ENCODE peak calls at places on chromosomes 12 and 14, in ten cellular contexts. E is A549; Y is CD8-positive, alpha-beta T cell; I is Calu3; U is mesothelial cell of epicardium; P is NB4; S is progenitor cell of endocrine pancreas; L is stomach; N is breast epithelium; Q is mucosa of descending colon. V is an unnamed sample.

GRCh38 chr14:21070610-21071224 is 613 bp downstream of the ARHGEF40 start:
- DNase-seq in E (peak; percentile 40), Y (no peak), I (peak; percentile 37), U (peak; percentile 49), P (peak; percentile 90), S (peak; percentile 56), L (no peak), N (peak; percentile 48), Q (peak; percentile 79), V (no peak)

GRCh38 chr14:74239848-74240793 is 872 bp downstream of the VSX2 start:
- DNase-seq in E (no peak), Y (no peak), I (no peak), U (no peak), P (no peak), S (no peak), L (no peak), N (no peak), Q (no peak), V (no peak)

GRCh38 chr12:6841139-6841515 is 402 bp downstream of the GNB3 start:
- DNase-seq in E (no peak), Y (no peak), I (no peak), U (no peak), P (no peak), S (no peak), L (no peak), N (no peak), Q (no peak), V (no peak)

GRCh38 chr12:93387780-93388179 is 10.1 kb downstream of the NUDT4 start:
- DNase-seq in E (no peak), Y (no peak), I (no peak), U (no peak), P (no peak), S (no peak), L (no peak), N (no peak), Q (no peak), V (no peak)

GRCh38 chr14:104226421-104227385 is 88.3 kb downstream of the KIF26A start:
- DNase-seq in E (no peak), Y (no peak), I (no peak), U (no peak), P (peak; percentile 37), S (no peak), L (no peak), N (no peak), Q (peak; percentile 45), V (no peak)

GRCh38 chr14:81837304-81837703 is 303.7 kb upstream of the SEL1L start:
- DNase-seq in E (no peak), Y (no peak), I (no peak), U (no peak), P (peak; percentile 3), S (no peak), L (no peak), N (no peak), Q (no peak), V (no peak)

GRCh38 chr14:31619440-31619839 is 58.2 kb downstream of the NUBPL start:
- DNase-seq in E (no peak), Y (no peak), I (no peak), U (no peak), P (no peak), S (no peak), L (no peak), N (no peak), Q (no peak), V (no peak)

GRCh38 chr12:103102225-103102744 is 144.8 kb downstream of the ASCL1 start:
- DNase-seq in E (no peak), Y (no peak), I (no peak), U (no peak), P (no peak), S (no peak), L (no peak), N (no peak), Q (no peak), V (no peak)

GRCh38 chr12:93526786-93527428 is 45.6 kb upstream of the SOCS2 start:
- DNase-seq in E (peak; percentile 28), Y (no peak), I (peak; percentile 76), U (no peak), P (no peak), S (no peak), L (no peak), N (no peak), Q (no peak), V (no peak)

GRCh38 chr12:24595652-24596235 is 353.2 kb downstream of the BCAT1 start:
- DNase-seq in E (no peak), Y (no peak), I (peak; percentile 7), U (no peak), P (peak; percentile 21), S (no peak), L (no peak), N (no peak), Q (no peak), V (no peak)
- TF ChIP-seq CTCF in E (no peak), Y (no peak), I (no peak), U (peak; percentile 82), P (peak; percentile 46), S (peak; percentile 71), L (peak; percentile 12), N (peak; percentile 16), Q (no peak), V (no peak)

GRCh38 chr14:67137744-67138371 is 51.4 kb upstream of the GARIN2 start:
- DNase-seq in E (peak; percentile 11), Y (no peak), I (no peak), U (no peak), P (peak; percentile 28), S (no peak), L (no peak), N (no peak), Q (no peak), V (no peak)
- TF ChIP-seq CTCF in E (peak; percentile 37), Y (no peak), I (peak; percentile 51), U (peak; percentile 46), P (no peak), S (peak; percentile 53), L (peak; percentile 23), N (no peak), Q (no peak), V (peak; percentile 20)

GRCh38 chr14:94062344-94062904 is 18.6 kb downstream of the DDX24 start:
- DNase-seq in E (no peak), Y (no peak), I (no peak), U (no peak), P (no peak), S (no peak), L (no peak), N (no peak), Q (no peak), V (no peak)

DNA sequence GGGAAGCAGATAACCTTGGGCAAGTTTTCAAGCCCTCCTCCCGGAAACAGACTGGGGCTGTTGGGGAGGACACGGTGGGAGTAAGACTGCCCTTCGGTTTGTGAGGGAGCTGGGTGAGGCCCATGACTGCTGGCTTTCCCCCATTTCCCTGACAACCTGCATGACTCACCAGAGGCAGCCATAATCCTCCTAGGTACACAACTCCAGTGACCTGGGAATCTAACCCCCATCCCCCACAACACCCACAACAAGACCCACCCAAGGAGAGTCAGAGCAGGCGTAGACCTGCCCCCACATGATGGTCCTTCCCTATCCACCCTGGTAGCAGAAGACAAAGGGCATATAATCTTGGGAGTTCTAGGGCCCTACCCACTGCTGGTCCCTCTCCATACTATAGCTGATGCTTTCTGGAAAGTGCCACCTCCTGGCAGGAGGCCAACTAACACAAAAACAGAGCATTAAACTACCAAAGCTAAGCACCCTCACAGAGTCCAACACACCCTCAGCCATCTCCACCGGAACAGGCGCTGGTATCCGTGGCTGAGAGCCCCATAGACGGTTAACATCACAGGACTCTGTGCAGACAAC is 14.8 kb downstream of the DDX24 start:
- DNase-seq in E (no peak), Y (no peak), I (peak; percentile 59), U (no peak), P (no peak), S (no peak), L (no peak), N (no peak), Q (peak; percentile 69), V (no peak)
- TF ChIP-seq CTCF in E (no peak), Y (no peak), I (no peak), U (no peak), P (no peak), S (no peak), L (no peak), N (no peak), Q (no peak), V (no peak)

GRCh38 chr12:8702159-8702558 is 4.4 kb downstream of the RIMKLB start:
- DNase-seq in E (no peak), Y (no peak), I (no peak), U (no peak), P (no peak), S (no peak), L (no peak), N (no peak), Q (no peak), V (no peak)
- TF ChIP-seq CTCF in E (no peak), Y (no peak), I (no peak), U (no peak), P (no peak), S (no peak), L (no peak), N (no peak), Q (no peak), V (no peak)